ENCODE peak calls at places on chromosomes 16 and 17, in four cellular contexts. One of them, this sample, is unnamed.

GRCh38 chr17:76079577-76080206 is 710 bp downstream of the ZACN start:
- DNase-seq in adrenal gland: no peak
- DNase-seq in glomerular endothelial cell: no peak
- DNase-seq in HS-5: no peak
- DNase-seq in this sample: no peak

GRCh38 chr17:16991349-16992009 is 19.6 kb upstream of the TNFRSF13B start:
- DNase-seq in HS-5: no peak
- DNase-seq in glomerular endothelial cell: no peak
- DNase-seq in adrenal gland: peak
- DNase-seq in this sample: peak

GRCh38 chr17:69874220-69874670 is 200.8 kb upstream of the KCNJ16 start:
- DNase-seq in HS-5: peak
- DNase-seq in glomerular endothelial cell: peak
- DNase-seq in adrenal gland: no peak
- DNase-seq in this sample: no peak

GRCh38 chr17:66431910-66432309 is 129.5 kb downstream of the PRKCA start:
- DNase-seq in HS-5: peak
- DNase-seq in adrenal gland: peak
- DNase-seq in glomerular endothelial cell: peak
- DNase-seq in this sample: no peak

GRCh38 chr16:31128711-31129567 is 6.6 kb downstream of the PRSS8 start:
- DNase-seq in adrenal gland: no peak
- DNase-seq in HS-5: no peak
- DNase-seq in glomerular endothelial cell: no peak
- DNase-seq in this sample: no peak

GRCh38 chr17:49715717-49716279 is 8.0 kb upstream of the SLC35B1 start:
- DNase-seq in adrenal gland: no peak
- DNase-seq in glomerular endothelial cell: no peak
- DNase-seq in HS-5: no peak
- DNase-seq in this sample: no peak

GRCh38 chr16:87303431-87303930 is 13.7 kb downstream of the C16orf95 start:
- DNase-seq in glomerular endothelial cell: no peak
- DNase-seq in HS-5: no peak
- DNase-seq in adrenal gland: no peak
- DNase-seq in this sample: no peak

GRCh38 chr16:56610017-56610608 is 1.7 kb downstream of the MT2A start:
- DNase-seq in adrenal gland: peak
- DNase-seq in HS-5: peak
- DNase-seq in glomerular endothelial cell: no peak
- DNase-seq in this sample: peak

GRCh38 chr16:2787406-2787805 is at the start of gene PRSS33:
- DNase-seq in glomerular endothelial cell: no peak
- DNase-seq in adrenal gland: no peak
- DNase-seq in HS-5: no peak
- DNase-seq in this sample: no peak

GRCh38 chr16:2598133-2598641 is 60.4 kb downstream of the PDPK1 start:
- DNase-seq in glomerular endothelial cell: no peak
- DNase-seq in adrenal gland: peak
- DNase-seq in HS-5: no peak
- DNase-seq in this sample: no peak

GRCh38 chr16:1890024-1890700 is 18.2 kb upstream of the MEIOB start:
- DNase-seq in adrenal gland: no peak
- DNase-seq in glomerular endothelial cell: no peak
- DNase-seq in HS-5: no peak
- DNase-seq in this sample: no peak

GRCh38 chr16:1002399-1003161 is 21.0 kb downstream of the SOX8 start:
- DNase-seq in glomerular endothelial cell: peak
- DNase-seq in HS-5: peak
- DNase-seq in adrenal gland: peak
- DNase-seq in this sample: no peak

GRCh38 chr17:27282054-27282501 is 11.8 kb upstream of the WSB1 start:
- DNase-seq in glomerular endothelial cell: no peak
- DNase-seq in HS-5: no peak
- DNase-seq in adrenal gland: no peak
- DNase-seq in this sample: no peak

GRCh38 chr17:17837966-17838962 is 1.5 kb upstream of the SREBF1 start:
- DNase-seq in glomerular endothelial cell: no peak
- DNase-seq in HS-5: no peak
- DNase-seq in adrenal gland: peak
- DNase-seq in this sample: no peak

GRCh38 chr17:74697477-74697876 is 15.2 kb downstream of the CD300LF start:
- DNase-seq in adrenal gland: no peak
- DNase-seq in glomerular endothelial cell: no peak
- DNase-seq in HS-5: no peak
- DNase-seq in this sample: no peak

GRCh38 chr17:45149669-45150603 is 1.7 kb downstream of the HEXIM1 start:
- DNase-seq in HS-5: no peak
- DNase-seq in adrenal gland: peak
- DNase-seq in glomerular endothelial cell: no peak
- DNase-seq in this sample: no peak

GRCh38 chr17:54903375-54903774 is 2.7 kb downstream of the TOM1L1 start:
- DNase-seq in adrenal gland: peak
- DNase-seq in HS-5: no peak
- DNase-seq in glomerular endothelial cell: no peak
- DNase-seq in this sample: peak

GRCh38 chr17:58249270-58250133 is 11.1 kb downstream of the LPO start:
- DNase-seq in glomerular endothelial cell: no peak
- DNase-seq in HS-5: peak
- DNase-seq in adrenal gland: peak
- DNase-seq in this sample: peak

GRCh38 chr16:49700928-49701685 is 154.8 kb downstream of the ZNF423 start:
- DNase-seq in glomerular endothelial cell: no peak
- DNase-seq in adrenal gland: no peak
- DNase-seq in HS-5: no peak
- DNase-seq in this sample: no peak

GRCh38 chr16:72853575-72853974 is 194.4 kb downstream of the ZFHX3 start:
- DNase-seq in adrenal gland: no peak
- DNase-seq in HS-5: no peak
- DNase-seq in glomerular endothelial cell: no peak
- DNase-seq in this sample: no peak

GRCh38 chr17:50953518-50953830 is 87.3 kb upstream of the TOB1 start:
- DNase-seq in HS-5: no peak
- DNase-seq in glomerular endothelial cell: no peak
- DNase-seq in adrenal gland: no peak
- DNase-seq in this sample: no peak

GRCh38 chr17:34401165-34401564 is 38.1 kb upstream of the CCL1 start:
- DNase-seq in adrenal gland: no peak
- DNase-seq in HS-5: no peak
- DNase-seq in glomerular endothelial cell: no peak
- DNase-seq in this sample: no peak

GRCh38 chr16:67528222-67528869 is at the start of gene RIPOR1:
- DNase-seq in glomerular endothelial cell: no peak
- DNase-seq in adrenal gland: peak
- DNase-seq in HS-5: no peak
- DNase-seq in this sample: peak

GRCh38 chr16:88681084-88681680 is 5.1 kb downstream of the SNAI3 start:
- DNase-seq in adrenal gland: no peak
- DNase-seq in HS-5: no peak
- DNase-seq in glomerular endothelial cell: no peak
- DNase-seq in this sample: no peak

GRCh38 chr16:72590179-72590937 is 418.4 kb upstream of the PMFBP1 start:
- DNase-seq in HS-5: no peak
- DNase-seq in glomerular endothelial cell: no peak
- DNase-seq in adrenal gland: no peak
- DNase-seq in this sample: no peak

GRCh38 chr17:49523706-49524472 is 28.8 kb downstream of the NGFR start:
- DNase-seq in HS-5: no peak
- DNase-seq in adrenal gland: peak
- DNase-seq in glomerular endothelial cell: no peak
- DNase-seq in this sample: no peak

GRCh38 chr17:82012482-82013295 is 10.0 kb downstream of the CENPX start:
- DNase-seq in glomerular endothelial cell: no peak
- DNase-seq in adrenal gland: no peak
- DNase-seq in HS-5: no peak
- DNase-seq in this sample: no peak

GRCh38 chr16:67562918-67563707 is 787 bp downstream of the CTCF start:
- DNase-seq in glomerular endothelial cell: no peak
- DNase-seq in HS-5: no peak
- DNase-seq in adrenal gland: peak
- DNase-seq in this sample: peak

GRCh38 chr16:70688266-70688742 is 2.5 kb upstream of the MTSS2 start:
- DNase-seq in HS-5: no peak
- DNase-seq in glomerular endothelial cell: no peak
- DNase-seq in adrenal gland: no peak
- DNase-seq in this sample: no peak

GRCh38 chr17:42743595-42744282 is 1.1 kb downstream of the EZH1 start:
- DNase-seq in glomerular endothelial cell: no peak
- DNase-seq in HS-5: no peak
- DNase-seq in adrenal gland: no peak
- DNase-seq in this sample: no peak

GRCh38 chr16:70594569-70594968 is 51.8 kb upstream of the IL34 start:
- DNase-seq in HS-5: no peak
- DNase-seq in adrenal gland: peak
- DNase-seq in glomerular endothelial cell: no peak
- DNase-seq in this sample: no peak

GRCh38 chr16:30551781-30552180 is 6.4 kb downstream of the ZNF764 start:
- DNase-seq in adrenal gland: no peak
- DNase-seq in glomerular endothelial cell: no peak
- DNase-seq in HS-5: no peak
- DNase-seq in this sample: no peak

GRCh38 chr17:41869426-41869825 is 4.2 kb upstream of the KLHL11 start:
- DNase-seq in adrenal gland: no peak
- DNase-seq in glomerular endothelial cell: no peak
- DNase-seq in HS-5: no peak
- DNase-seq in this sample: peak

GRCh38 chr16:3780570-3780969 is 63.2 kb upstream of the TRAP1 start:
- DNase-seq in adrenal gland: no peak
- DNase-seq in HS-5: no peak
- DNase-seq in glomerular endothelial cell: no peak
- DNase-seq in this sample: no peak

GRCh38 chr16:89410794-89411309 is 79.5 kb downstream of the ANKRD11 start:
- DNase-seq in glomerular endothelial cell: no peak
- DNase-seq in HS-5: no peak
- DNase-seq in adrenal gland: peak
- DNase-seq in this sample: peak

GRCh38 chr17:14616508-14616907 is 315.6 kb downstream of the HS3ST3B1 start:
- DNase-seq in glomerular endothelial cell: no peak
- DNase-seq in HS-5: peak
- DNase-seq in adrenal gland: no peak
- DNase-seq in this sample: no peak

GRCh38 chr17:67216544-67217320 is 28.3 kb downstream of the HELZ start:
- DNase-seq in glomerular endothelial cell: no peak
- DNase-seq in adrenal gland: no peak
- DNase-seq in HS-5: no peak
- DNase-seq in this sample: no peak

GRCh38 chr17:58193641-58194259 is 1.2 kb downstream of the EPX start:
- DNase-seq in adrenal gland: no peak
- DNase-seq in HS-5: no peak
- DNase-seq in glomerular endothelial cell: no peak
- DNase-seq in this sample: no peak

GRCh38 chr17:74536890-74537289 is 5.6 kb upstream of the CD300LB start:
- DNase-seq in HS-5: no peak
- DNase-seq in adrenal gland: no peak
- DNase-seq in glomerular endothelial cell: no peak
- DNase-seq in this sample: no peak

This sample was measured in left lobe of liver.